ENCODE peak calls at places on chromosomes 2 and 18, in ten cellular contexts. D is stomach; T is left ventricle myocardium inferior; O is vagina; E is pancreas; Z is left lung; W is upper lobe of left lung; M is neural progenitor cell; H is CD8-positive, alpha-beta memory T cell; R is GM23248. L is an unnamed sample. For H3K4me1, the result is how much of the 10 kb centered on the place peaks cover.

GRCh38 chr18:73842795-73843394 is 304.7 kb downstream of the FBXO15 start:
- DNase-seq in D (peak), T (no peak), O (no peak), E (peak), Z (no peak), W (no peak), M (peak), H (no peak), R (peak), L (peak)

GRCh38 chr18:22136395-22136794 is 33.0 kb upstream of the GATA6 start:
- DNase-seq in D (no peak), T (no peak), O (no peak), E (no peak), Z (no peak), W (no peak), M (no peak), H (no peak), R (peak), L (no peak)

GRCh38 chr18:3692113-3692621 is 242.2 kb downstream of the TGIF1 start:
- DNase-seq in D (no peak), T (no peak), O (no peak), E (no peak), Z (no peak), W (no peak), M (no peak), H (no peak), R (no peak), L (no peak)

GRCh38 chr2:174341995-174342571 is 7.3 kb downstream of the SP9 start:
- DNase-seq in D (no peak), T (no peak), O (no peak), E (no peak), Z (no peak), W (peak), M (peak), H (no peak), R (peak), L (no peak)

GRCh38 chr2:20615046-20615465 is 35.8 kb downstream of the HS1BP3 start:
- DNase-seq in D (no peak), T (peak), O (no peak), E (no peak), Z (no peak), W (no peak), M (no peak), H (no peak), R (no peak), L (no peak)

GRCh38 chr2:21333694-21334093 is 209.9 kb downstream of the TDRD15 start:
- DNase-seq in D (no peak), T (no peak), O (no peak), E (no peak), Z (no peak), W (no peak), M (no peak), H (no peak), R (no peak), L (no peak)

GRCh38 chr2:228541794-228542193 is 360.3 kb upstream of the SPHKAP start:
- DNase-seq in D (no peak), T (no peak), O (no peak), E (no peak), Z (no peak), W (no peak), M (no peak), H (no peak), R (peak), L (no peak)

GRCh38 chr2:216555274-216555673 is 56.6 kb downstream of the RPL37A start:
- DNase-seq in D (peak), T (peak), O (no peak), E (peak), Z (no peak), W (peak), M (no peak), H (no peak), R (peak), L (peak)

GRCh38 chr2:237939251-237939650 is 27.6 kb upstream of the UBE2F start:
- DNase-seq in D (no peak), T (no peak), O (no peak), E (no peak), Z (no peak), W (no peak), M (no peak), H (no peak), R (no peak), L (no peak)

GRCh38 chr2:229641676-229642075 is 72.7 kb downstream of the DNER start:
- DNase-seq in D (no peak), T (no peak), O (no peak), E (no peak), Z (no peak), W (no peak), M (no peak), H (no peak), R (no peak), L (no peak)

GRCh38 chr2:128595763-128596452 is 277.2 kb upstream of the HS6ST1 start:
- DNase-seq in D (peak), T (no peak), O (peak), E (no peak), Z (no peak), W (no peak), M (no peak), H (no peak), R (no peak), L (no peak)

GRCh38 chr18:62399781-62400308 is 74.7 kb downstream of the TNFRSF11A start:
- DNase-seq in D (no peak), T (no peak), O (no peak), E (no peak), Z (no peak), W (no peak), M (peak), H (no peak), R (peak), L (no peak)

GRCh38 chr2:88068044-88068443 is 419 bp downstream of the SMYD1 start:
- DNase-seq in D (no peak), T (no peak), O (no peak), E (no peak), Z (no peak), W (no peak), M (no peak), H (no peak), R (no peak), L (no peak)

GRCh38 chr2:152055366-152056108 is 43.3 kb downstream of the CACNB4 start:
- DNase-seq in D (no peak), T (no peak), O (no peak), E (no peak), Z (no peak), W (no peak), M (no peak), H (no peak), R (peak), L (no peak)

GRCh38 chr2:19540739-19541503 is 182.5 kb upstream of the OSR1 start:
- DNase-seq in D (no peak), T (no peak), O (no peak), E (no peak), Z (no peak), W (no peak), M (no peak), H (no peak), R (peak), L (no peak)

GRCh38 chr2:138267161-138267901 is 234.2 kb upstream of the SPOPL start:
- DNase-seq in D (no peak), T (no peak), O (no peak), E (no peak), Z (no peak), W (no peak), M (no peak), H (no peak), R (peak), L (no peak)

GRCh38 chr2:100821255-100821912 is 1.4 kb downstream of the NPAS2 start:
- DNase-seq in D (no peak), T (no peak), O (no peak), E (no peak), Z (no peak), W (no peak), M (peak), H (no peak), R (peak), L (no peak)

GRCh38 chr2:28664120-28664842 is 87.3 kb upstream of the PPP1CB start:
- DNase-seq in D (peak), T (peak), O (no peak), E (no peak), Z (no peak), W (peak), M (peak), H (no peak), R (peak), L (no peak)

GRCh38 chr2:168149431-168149830 is 98.0 kb downstream of the STK39 start:
- DNase-seq in D (no peak), T (no peak), O (no peak), E (no peak), Z (no peak), W (no peak), M (no peak), H (no peak), R (no peak), L (no peak)

GRCh38 chr2:233061591-233062446 is 1.7 kb downstream of the INPP5D start:
- DNase-seq in D (peak), T (peak), O (no peak), E (no peak), Z (peak), W (peak), M (peak), H (no peak), R (no peak), L (peak)
- H3K27ac ChIP-seq in D (peak), T (peak), O (peak), E (no peak), Z (peak), W (peak), M (no peak), H (peak), R (no peak), L (peak)

GRCh38 chr2:231674587-231675334 is 33.6 kb upstream of the PTMA start:
- DNase-seq in D (peak), T (peak), O (no peak), E (peak), Z (peak), W (no peak), M (peak), H (peak), R (peak), L (peak)
- H3K4me1 ChIP-seq in D (half or more), T (half or more), O (under half), E (under half), Z (under half), W (half or more), M (under half), H (under half), R (under half), L (half or more)

DNA sequence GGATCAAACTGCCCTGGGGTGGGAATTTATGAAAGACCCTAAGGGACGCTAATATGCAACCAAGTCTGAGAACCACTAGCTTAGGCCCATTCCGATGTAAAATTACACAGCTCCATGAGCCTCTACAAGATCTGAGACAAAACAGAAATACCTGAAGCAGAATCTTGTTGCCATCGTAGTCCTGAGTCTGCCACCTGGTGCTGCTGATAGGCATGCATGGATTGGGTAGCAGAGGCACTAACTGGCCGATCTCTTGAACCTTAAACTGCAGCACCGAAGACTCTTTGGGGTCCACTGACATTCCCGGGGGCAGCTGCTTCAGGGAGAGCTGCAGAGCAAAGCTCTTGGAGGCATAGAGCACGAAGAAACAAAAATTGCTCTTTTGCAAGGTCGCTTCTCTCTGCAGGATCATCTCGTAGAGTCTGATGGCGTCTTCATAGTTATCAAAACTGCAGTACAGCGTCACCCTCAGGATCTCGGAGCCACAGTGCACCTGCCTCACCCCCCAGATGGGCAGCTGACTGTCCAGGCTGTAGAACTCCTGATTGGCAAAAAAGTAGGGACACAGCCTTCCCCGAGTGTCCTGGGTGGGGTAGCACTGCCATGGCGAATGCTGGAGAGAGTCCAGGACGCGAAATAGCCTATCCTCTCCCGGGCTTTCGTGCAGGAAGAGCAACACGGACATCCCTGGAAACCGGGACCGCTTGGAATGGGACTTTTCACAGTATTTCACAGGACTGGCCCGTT is 848 bp downstream of the FAM124B start:
- DNase-seq in D (no peak), T (no peak), O (no peak), E (no peak), Z (no peak), W (no peak), M (no peak), H (no peak), R (no peak), L (peak)
- H3K27ac ChIP-seq in D (peak), T (peak), O (peak), E (no peak), Z (peak), W (peak), M (no peak), H (peak), R (no peak), L (peak)

GRCh38 chr2:74026674-74027294 is 42.1 kb downstream of the TET3 start:
- DNase-seq in D (no peak), T (no peak), O (no peak), E (no peak), Z (no peak), W (no peak), M (no peak), H (no peak), R (no peak), L (no peak)
- H3K4me1 ChIP-seq in D (under half), T (under half), O (under half), E (under half), Z (half or more), W (under half), M (under half), H (half or more), R (under half), L (under half)

GRCh38 chr18:58152891-58153290 is 108.9 kb downstream of the NEDD4L start:
- DNase-seq in D (no peak), T (no peak), O (no peak), E (no peak), Z (no peak), W (no peak), M (no peak), H (no peak), R (no peak), L (no peak)
- H3K27ac ChIP-seq in D (no peak), T (no peak), O (no peak), E (no peak), Z (no peak), W (no peak), M (no peak), H (no peak), R (no peak), L (no peak)

GRCh38 chr2:205948496-205948837 is 137.5 kb downstream of the INO80D start:
- DNase-seq in D (no peak), T (no peak), O (no peak), E (no peak), Z (no peak), W (no peak), M (no peak), H (no peak), R (no peak), L (no peak)

GRCh38 chr2:205946226-205946625 is 139.7 kb downstream of the INO80D start:
- DNase-seq in D (no peak), T (no peak), O (no peak), E (no peak), Z (no peak), W (no peak), M (no peak), H (no peak), R (no peak), L (no peak)

GRCh38 chr2:205948883-205949282 is 137.1 kb downstream of the INO80D start:
- DNase-seq in D (no peak), T (no peak), O (no peak), E (no peak), Z (no peak), W (no peak), M (no peak), H (no peak), R (no peak), L (no peak)

DNA sequence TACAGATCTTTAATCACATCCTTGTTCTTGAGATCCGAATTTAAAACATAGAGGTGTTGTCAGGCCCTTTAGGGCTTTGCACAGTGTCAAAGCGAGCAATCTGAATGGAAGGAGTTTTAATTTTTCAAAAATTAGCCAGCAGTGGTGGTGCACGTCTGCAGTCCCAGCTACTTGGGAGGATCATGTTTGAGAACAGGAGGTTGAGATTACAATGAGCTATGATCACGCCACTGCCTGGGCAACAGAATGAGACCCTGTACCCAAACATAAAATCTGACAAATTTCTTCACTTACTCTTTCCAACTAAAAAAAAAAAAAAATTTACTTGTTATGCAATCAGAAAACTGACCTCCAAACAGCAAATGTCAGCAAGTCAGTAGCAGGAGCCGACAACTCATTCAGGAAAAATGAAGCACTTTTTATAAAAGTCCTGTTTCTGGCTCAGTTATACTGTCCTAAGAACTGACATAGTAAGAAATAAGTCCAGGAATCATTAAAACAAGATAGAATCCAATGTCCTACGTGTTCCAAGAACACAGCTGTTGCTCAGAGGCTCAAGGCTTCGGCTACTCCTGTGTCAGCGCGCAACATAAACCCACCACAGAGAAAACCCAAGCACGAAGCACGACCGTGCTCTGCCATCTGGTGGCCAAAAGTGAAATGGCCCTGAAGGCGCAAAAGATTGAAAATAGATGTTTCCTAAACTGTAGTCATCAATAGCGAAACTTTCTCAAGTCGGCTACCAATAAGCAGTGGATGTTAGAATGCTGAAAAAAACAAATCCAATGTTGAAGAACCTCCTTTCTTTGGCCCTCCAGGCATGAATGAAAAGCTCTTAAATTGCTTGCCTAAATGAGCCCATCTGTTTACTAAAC is 138.1 kb downstream of the INO80D start:
- DNase-seq in D (peak), T (peak), O (no peak), E (peak), Z (no peak), W (no peak), M (peak), H (peak), R (peak), L (peak)
- H3K4me1 ChIP-seq in D (under half), T (under half), O (under half), E (under half), Z (under half), W (under half), M (under half), H (under half), R (under half), L (under half)

DNA sequence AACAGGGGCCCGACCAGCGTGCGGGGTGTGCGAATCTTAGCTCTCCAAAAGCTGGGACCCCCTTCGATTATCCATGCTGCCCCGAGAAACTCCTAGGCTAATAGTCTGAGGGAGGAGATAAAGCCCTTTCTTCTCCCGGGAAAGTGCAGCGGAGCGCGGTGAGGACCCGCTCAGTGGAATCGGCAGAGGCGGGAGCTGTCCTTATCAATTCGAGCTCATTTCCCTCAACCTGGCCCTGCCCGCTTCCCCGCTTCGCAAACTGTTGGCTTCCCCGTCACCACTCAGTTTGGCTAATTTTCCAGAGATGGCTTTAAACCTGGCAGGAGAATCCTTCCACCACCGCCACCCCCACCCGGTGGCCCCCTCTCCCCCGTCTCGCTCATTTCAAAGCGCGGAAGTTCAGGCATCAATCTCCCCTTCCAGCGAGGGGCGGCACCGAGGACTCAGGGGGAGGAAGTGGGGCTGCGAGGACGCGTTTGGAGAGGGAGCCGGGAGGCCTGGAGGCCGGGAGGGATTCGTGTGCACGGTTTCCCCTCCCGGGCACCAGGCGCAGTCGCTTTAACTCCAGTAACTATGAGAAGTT is 1.6 kb downstream of the KLHL14 start:
- DNase-seq in D (no peak), T (no peak), O (no peak), E (no peak), Z (peak), W (no peak), M (peak), H (no peak), R (no peak), L (no peak)
- H3K27ac ChIP-seq in D (no peak), T (no peak), O (no peak), E (no peak), Z (no peak), W (no peak), M (no peak), H (no peak), R (no peak), L (peak)

GRCh38 chr2:96164459-96165184 is 19.4 kb upstream of the DUSP2 start:
- DNase-seq in D (no peak), T (no peak), O (no peak), E (no peak), Z (no peak), W (peak), M (peak), H (peak), R (no peak), L (no peak)
- H3K4me1 ChIP-seq in D (under half), T (under half), O (under half), E (under half), Z (under half), W (under half), M (under half), H (half or more), R (under half), L (under half)

DNA sequence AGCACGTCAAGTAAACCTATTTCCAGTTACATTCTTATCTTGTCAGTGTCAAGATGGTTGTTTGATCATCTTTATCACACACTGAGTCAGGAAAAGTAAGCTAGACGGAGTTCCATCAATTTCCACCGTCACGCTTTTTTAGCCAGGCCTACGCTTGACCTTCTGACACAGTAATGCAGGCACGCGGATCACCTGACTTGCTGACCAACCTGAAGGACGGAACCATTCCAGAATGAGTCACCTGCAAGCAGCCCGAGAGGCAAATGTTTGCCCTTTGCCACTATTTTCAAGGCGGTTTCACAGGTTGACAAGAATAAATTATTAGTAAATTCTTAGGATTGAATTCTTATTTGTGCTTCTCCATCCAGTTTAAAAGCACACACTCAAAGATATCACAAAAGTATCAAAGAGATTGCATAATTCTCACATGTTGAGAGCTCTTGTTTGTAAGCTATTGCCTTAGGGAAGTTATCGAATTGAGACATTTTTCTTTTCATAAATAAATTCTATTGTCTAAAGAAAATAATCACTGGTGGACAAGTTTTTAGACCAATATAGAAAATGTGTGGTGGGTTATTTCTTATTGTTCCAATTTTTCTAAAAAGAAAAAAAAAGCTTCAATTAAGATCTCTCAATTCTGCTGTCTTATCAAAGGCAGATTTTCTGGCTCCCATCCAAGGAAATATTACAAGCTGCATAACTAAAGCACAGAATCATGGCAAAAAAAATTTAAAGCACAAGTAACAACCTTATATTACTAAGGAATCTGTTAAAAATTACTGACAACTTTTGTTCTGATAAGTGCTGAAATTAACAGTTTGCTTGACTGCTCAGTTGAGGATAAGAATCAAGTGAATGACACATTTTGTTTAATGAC is 31.9 kb downstream of the UXS1 start:
- DNase-seq in D (peak), T (no peak), O (no peak), E (peak), Z (no peak), W (no peak), M (no peak), H (no peak), R (no peak), L (no peak)
- H3K27ac ChIP-seq in D (peak), T (no peak), O (no peak), E (no peak), Z (peak), W (peak), M (no peak), H (no peak), R (no peak), L (no peak)